ENCODE peak calls at places on chromosome 1, in four cellular contexts. A, W, M and N are unnamed samples.

GRCh38 chr1:212413902-212414327 is 771 bp downstream of the PACC1 start:
- DNase-seq in W (no peak), A (peak), M (peak), N (peak)

GRCh38 chr1:230091473-230092231 is 24.6 kb downstream of the GALNT2 start:
- DNase-seq in W (no peak), A (no peak), M (peak), N (no peak)

GRCh38 chr1:235160965-235161684 is at the start of gene RBM34:
- DNase-seq in W (peak), M (peak), A (peak), N (peak)

GRCh38 chr1:227899141-227899819 is 48.5 kb downstream of the WNT9A start:
- DNase-seq in A (no peak), W (no peak), M (no peak), N (no peak)

GRCh38 chr1:175548774-175549173 is 194.6 kb downstream of the TNR start:
- DNase-seq in W (no peak), A (no peak), M (no peak), N (no peak)

GRCh38 chr1:199684686-199685273 is 342.7 kb upstream of the NR5A2 start:
- DNase-seq in W (peak), M (peak), A (peak), N (peak)

GRCh38 chr1:60281360-60281932 is 207.9 kb upstream of the C1orf87 start:
- DNase-seq in W (peak), A (peak), M (peak), N (peak)

GRCh38 chr1:108034396-108034795 is 69.4 kb upstream of the VAV3 start:
- DNase-seq in M (no peak), W (no peak), A (no peak), N (no peak)

GRCh38 chr1:33420870-33421775 is 9.8 kb downstream of the PHC2 start:
- DNase-seq in M (peak), W (no peak), A (no peak), N (peak)

GRCh38 chr1:85708826-85709222 is 591 bp upstream of the ZNHIT6 start:
- DNase-seq in M (no peak), A (no peak), W (no peak), N (no peak)

GRCh38 chr1:228087771-228088251 is 5.3 kb downstream of the ARF1 start:
- DNase-seq in A (no peak), W (no peak), M (peak), N (peak)

DNA sequence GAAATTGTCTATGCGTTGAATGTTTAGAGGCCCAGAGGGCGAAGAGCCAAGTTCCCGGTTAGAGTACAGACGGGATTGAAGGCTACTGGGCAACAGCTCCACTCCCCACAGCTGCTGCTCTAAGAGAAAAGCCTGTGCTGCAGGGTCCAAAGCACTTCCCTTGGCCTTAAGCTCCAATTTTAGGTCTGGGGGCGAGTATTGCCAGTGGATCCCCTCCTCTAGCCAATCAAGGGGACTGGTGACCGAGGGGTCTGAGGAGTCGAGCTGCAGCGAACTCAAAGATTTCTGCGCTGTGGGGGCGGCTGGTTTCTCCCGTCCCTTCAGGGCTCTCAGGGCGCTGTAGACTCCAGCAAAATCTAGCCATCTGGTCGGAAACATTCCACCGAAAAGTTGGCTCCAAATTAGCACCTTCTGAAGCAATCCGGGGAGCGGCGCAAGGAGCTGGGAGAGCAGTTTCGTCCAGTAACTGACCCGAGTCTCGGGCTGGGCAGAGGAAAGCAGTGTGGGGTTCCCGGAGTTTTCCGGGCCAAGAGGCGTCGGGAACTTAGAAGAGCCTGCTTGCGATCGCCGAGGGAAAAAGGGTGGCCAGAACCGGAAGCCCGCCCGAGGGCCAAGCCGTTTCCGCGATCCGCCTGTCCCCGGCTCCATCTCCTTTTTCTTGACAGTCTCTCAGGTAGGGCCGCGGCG is 710 bp downstream of the PPP1R15B start:
- DNase-seq in W (no peak), A (peak), M (peak), N (peak)
- H2AFZ ChIP-seq in W (no peak), A (peak), M (peak), N (no peak)

GRCh38 chr1:162060314-162060713 is 9.2 kb upstream of the NOS1AP start:
- DNase-seq in A (no peak), W (no peak), M (no peak), N (no peak)

GRCh38 chr1:162055062-162055461 is 14.4 kb upstream of the NOS1AP start:
- DNase-seq in M (peak), W (peak), A (no peak), N (peak)

GRCh38 chr1:162056568-162056967 is 12.9 kb upstream of the NOS1AP start:
- DNase-seq in A (no peak), W (no peak), M (no peak), N (no peak)

GRCh38 chr1:162059721-162060120 is 9.8 kb upstream of the NOS1AP start:
- DNase-seq in M (no peak), W (no peak), A (no peak), N (no peak)

DNA sequence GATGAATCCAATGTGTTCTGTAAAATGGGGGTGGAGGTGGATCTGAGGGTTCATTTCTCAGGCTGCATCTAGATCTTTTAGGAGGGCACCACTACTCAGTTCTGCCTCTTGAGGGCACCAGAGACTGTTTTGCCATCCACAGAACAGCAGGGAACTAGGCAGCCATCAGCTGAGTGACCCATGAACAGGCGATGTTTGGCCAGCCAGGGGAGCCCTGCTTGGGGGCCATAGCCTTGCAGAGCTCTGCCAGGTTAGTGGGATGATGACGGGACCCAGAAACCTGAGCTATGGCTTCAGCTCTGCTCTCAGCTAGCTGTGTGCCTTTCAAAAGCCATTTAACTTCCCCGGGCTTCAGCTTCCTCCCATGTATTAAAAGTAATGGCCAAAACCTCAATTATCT is 13.4 kb upstream of the NOS1AP start:
- DNase-seq in W (peak), A (peak), M (peak), N (peak)
- H2AFZ ChIP-seq in W (peak), A (peak), M (peak), N (no peak)

GRCh38 chr1:151939141-151939540 is 29.8 kb upstream of the THEM4 start:
- DNase-seq in A (no peak), M (no peak), W (no peak), N (no peak)

GRCh38 chr1:151935154-151935553 is 25.8 kb upstream of the THEM4 start:
- DNase-seq in M (peak), A (no peak), W (no peak), N (no peak)

GRCh38 chr1:151934048-151934493 is 24.8 kb upstream of the THEM4 start:
- DNase-seq in W (no peak), A (peak), M (peak), N (peak)

GRCh38 chr1:151936203-151936602 is 26.9 kb upstream of the THEM4 start:
- DNase-seq in A (no peak), W (no peak), M (no peak), N (no peak)

GRCh38 chr1:151936653-151937052 is 27.3 kb upstream of the THEM4 start:
- DNase-seq in W (no peak), A (peak), M (no peak), N (no peak)
- H2AFZ ChIP-seq in W (peak), A (no peak), M (peak), N (no peak)

GRCh38 chr1:156555715-156556114 is 16.6 kb downstream of the IQGAP3 start:
- DNase-seq in A (no peak), W (no peak), M (no peak), N (no peak)
- H2AFZ ChIP-seq in A (no peak), W (no peak), M (no peak), N (no peak)

DNA sequence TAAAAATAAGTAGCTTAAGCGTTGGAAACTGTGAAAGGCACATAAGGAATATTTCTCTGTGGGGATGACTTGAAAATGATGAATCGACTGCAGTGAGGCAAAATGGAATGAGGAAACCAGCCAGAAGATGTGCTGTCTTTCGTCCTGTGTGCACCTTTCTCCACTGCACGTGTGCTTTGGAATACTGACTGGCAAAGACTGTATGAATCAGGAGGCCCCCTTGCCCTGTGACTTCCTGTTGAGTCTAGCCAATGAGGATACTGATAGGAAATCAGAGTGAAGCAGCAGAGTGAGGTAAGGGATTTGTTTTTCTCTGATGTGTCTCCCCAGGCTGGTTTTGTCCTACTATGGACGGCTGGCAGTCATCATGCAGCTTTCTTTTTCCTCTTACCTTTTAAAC is 118.2 kb upstream of the ADGRL4 start:
- DNase-seq in W (no peak), M (peak), A (no peak), N (no peak)
- H2AFZ ChIP-seq in W (peak), M (peak), A (peak), N (no peak)

GRCh38 chr1:225950905-225951351 is 9.9 kb upstream of the LEFTY2 start:
- DNase-seq in W (no peak), A (no peak), M (no peak), N (no peak)
- H2AFZ ChIP-seq in W (no peak), A (no peak), M (no peak), N (no peak)

GRCh38 chr1:92690212-92690906 is 94.5 kb downstream of the EVI5 start:
- DNase-seq in M (no peak), A (no peak), W (no peak), N (no peak)

GRCh38 chr1:92695104-92695503 is 89.8 kb downstream of the EVI5 start:
- DNase-seq in A (no peak), W (no peak), M (peak), N (peak)

DNA sequence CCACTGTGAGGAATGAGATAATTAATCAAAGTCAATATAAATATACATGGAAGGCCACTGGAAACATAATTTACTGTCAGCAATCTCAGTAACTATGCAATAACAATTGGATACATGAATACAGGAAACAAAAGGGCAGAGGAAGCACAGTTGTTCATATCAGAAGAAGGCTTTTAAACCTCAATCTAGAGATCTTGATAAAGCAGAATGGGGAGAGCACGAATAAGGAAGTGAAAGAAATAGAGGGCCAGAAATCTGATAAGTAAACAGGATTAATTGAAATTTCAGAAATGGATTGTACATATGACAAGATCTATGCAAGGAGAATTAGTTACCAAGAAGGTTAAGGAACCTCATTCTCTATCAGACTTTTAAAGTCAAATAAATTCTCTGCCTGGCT is 93.0 kb downstream of the EVI5 start:
- DNase-seq in A (no peak), W (no peak), M (no peak), N (no peak)
- H2AFZ ChIP-seq in A (no peak), W (no peak), M (no peak), N (no peak)

DNA sequence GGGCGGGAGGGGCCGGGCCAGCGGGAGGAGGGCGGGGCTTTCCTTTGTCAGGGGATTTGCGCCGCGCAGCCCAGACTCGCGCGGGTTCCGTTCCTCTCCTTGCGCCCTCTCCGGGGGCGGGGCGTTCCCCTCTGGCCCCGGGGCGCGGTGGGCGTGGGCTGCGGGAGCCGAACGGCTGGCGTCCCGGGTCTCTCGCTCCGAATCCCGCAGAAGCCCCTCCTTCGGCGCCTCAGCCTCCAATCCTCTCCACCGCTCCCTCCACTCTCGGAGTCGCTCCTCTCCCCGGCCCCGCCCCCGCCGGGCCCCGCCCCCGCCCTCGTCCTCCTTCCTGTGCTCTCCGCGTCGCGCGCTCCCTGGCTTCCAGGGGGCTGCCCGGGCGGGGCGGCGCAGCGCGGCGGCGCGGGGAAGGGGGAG is 82.8 kb upstream of the BMP8A start:
- DNase-seq in A (peak), M (peak), W (peak), N (peak)
- H2AFZ ChIP-seq in A (no peak), M (peak), W (no peak), N (no peak)